ENCODE peak calls at places on chromosomes 3 and 15, in nine cellular contexts. B is psoas muscle; Z is heart left ventricle; P is coronary artery; X is hepatocyte; K is HepG2; Q is OCI-LY7; T is CD4-positive, alpha-beta T cell; C is heart right ventricle. W is an unnamed sample.

GRCh38 chr3:40505599-40506462 is at the start of gene ZNF620:
- DNase-seq in B (peak), Z (peak), P (peak), X (peak), K (peak), Q (peak), T (peak), C (peak), W (peak)

GRCh38 chr3:152768478-152768877 is 66.5 kb upstream of the P2RY1 start:
- DNase-seq in B (no peak), Z (peak), P (no peak), X (no peak), K (no peak), Q (no peak), T (no peak), C (no peak), W (no peak)

GRCh38 chr3:133371181-133371580 is 28.7 kb upstream of the BFSP2 start:
- DNase-seq in B (no peak), Z (no peak), P (peak), X (no peak), K (no peak), Q (no peak), T (no peak), C (no peak), W (no peak)

GRCh38 chr3:46484911-46485696 is 12.7 kb upstream of the RTP3 start:
- DNase-seq in B (no peak), Z (no peak), P (peak), X (peak), K (no peak), Q (no peak), T (no peak), C (no peak), W (no peak)

GRCh38 chr15:88959445-88959844 is 46.3 kb upstream of the MFGE8 start:
- DNase-seq in B (no peak), Z (no peak), P (no peak), X (no peak), K (no peak), Q (no peak), T (no peak), C (no peak), W (no peak)

GRCh38 chr15:99981839-99982658 is 248.8 kb upstream of the LYSMD4 start:
- DNase-seq in B (no peak), Z (no peak), P (no peak), X (no peak), K (no peak), Q (no peak), T (no peak), C (no peak), W (no peak)

GRCh38 chr3:156488771-156489170 is 66.1 kb downstream of the SSR3 start:
- DNase-seq in B (no peak), Z (no peak), P (no peak), X (no peak), K (no peak), Q (no peak), T (no peak), C (no peak), W (no peak)

GRCh38 chr3:111210003-111210699 is 138.5 kb downstream of the NECTIN3 start:
- DNase-seq in B (no peak), Z (no peak), P (no peak), X (no peak), K (no peak), Q (no peak), T (no peak), C (no peak), W (no peak)

GRCh38 chr3:127770671-127771370 is 51.5 kb downstream of the MGLL start:
- DNase-seq in B (peak), Z (no peak), P (no peak), X (no peak), K (no peak), Q (no peak), T (no peak), C (no peak), W (no peak)

GRCh38 chr3:190266915-190267290 is 55.3 kb downstream of the CLDN1 start:
- DNase-seq in B (no peak), Z (no peak), P (no peak), X (no peak), K (no peak), Q (no peak), T (no peak), C (no peak), W (no peak)

GRCh38 chr15:94272251-94272898 is 41.0 kb downstream of the MCTP2 start:
- DNase-seq in B (no peak), Z (no peak), P (no peak), X (no peak), K (no peak), Q (peak), T (no peak), C (no peak), W (peak)

GRCh38 chr3:188296761-188297689 is 143.1 kb downstream of the LPP start:
- DNase-seq in B (no peak), Z (no peak), P (no peak), X (peak), K (peak), Q (peak), T (no peak), C (no peak), W (no peak)

GRCh38 chr15:61118885-61119284 is 110.2 kb downstream of the RORA start:
- DNase-seq in B (no peak), Z (no peak), P (no peak), X (no peak), K (no peak), Q (no peak), T (no peak), C (no peak), W (no peak)
- TF ChIP-seq CTCF in B (peak), Z (no peak), P (no peak), X (no peak), K (peak), Q (peak), T (no peak), C (no peak), W (no peak)

GRCh38 chr3:61935819-61936218 is 374.4 kb downstream of the PTPRG start:
- DNase-seq in B (no peak), Z (no peak), P (no peak), X (no peak), K (no peak), Q (no peak), T (no peak), C (no peak), W (no peak)

GRCh38 chr3:61940241-61940640 is 378.9 kb downstream of the PTPRG start:
- DNase-seq in B (no peak), Z (no peak), P (no peak), X (no peak), K (no peak), Q (no peak), T (no peak), C (no peak), W (no peak)

GRCh38 chr3:61932499-61932898 is 371.1 kb downstream of the PTPRG start:
- DNase-seq in B (no peak), Z (no peak), P (no peak), X (no peak), K (no peak), Q (no peak), T (no peak), C (no peak), W (no peak)

GRCh38 chr3:61938878-61939549 is 377.6 kb downstream of the PTPRG start:
- DNase-seq in B (no peak), Z (no peak), P (no peak), X (no peak), K (no peak), Q (no peak), T (no peak), C (no peak), W (no peak)

GRCh38 chr3:61936344-61936937 is 375.1 kb downstream of the PTPRG start:
- DNase-seq in B (peak), Z (no peak), P (no peak), X (peak), K (peak), Q (peak), T (no peak), C (no peak), W (peak)
- TF ChIP-seq CTCF in B (peak), Z (peak), P (peak), X (peak), K (peak), Q (peak), T (no peak), C (peak), W (peak)

GRCh38 chr15:75921732-75922703 is 18.3 kb downstream of the FBXO22 start:
- DNase-seq in B (peak), Z (peak), P (no peak), X (peak), K (peak), Q (peak), T (no peak), C (no peak), W (no peak)
- TF ChIP-seq CTCF in B (peak), Z (peak), P (no peak), X (peak), K (peak), Q (peak), T (peak), C (peak), W (peak)

GRCh38 chr3:139715736-139716135 is 38.0 kb upstream of the NMNAT3 start:
- DNase-seq in B (no peak), Z (no peak), P (no peak), X (no peak), K (no peak), Q (no peak), T (no peak), C (no peak), W (no peak)

DNA sequence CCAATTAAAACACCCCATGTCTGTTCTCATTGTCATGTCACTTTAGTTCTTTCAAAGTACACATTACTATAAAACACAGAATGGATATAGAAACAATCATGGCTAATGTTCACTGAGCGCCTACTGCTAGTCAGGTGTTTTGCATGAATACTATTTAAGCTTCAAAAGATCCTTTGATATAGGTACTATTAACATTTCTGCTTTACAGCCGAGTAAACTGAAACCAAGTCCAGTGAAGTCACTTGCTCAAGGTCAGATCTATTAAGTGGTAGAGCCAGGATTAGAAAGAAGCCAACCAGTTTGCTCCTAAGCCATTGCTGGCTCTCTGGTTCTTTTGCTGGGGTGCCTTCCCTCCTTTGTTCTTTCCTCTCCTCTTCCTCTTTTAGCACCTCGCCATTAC is 32.4 kb upstream of the NMNAT3 start:
- DNase-seq in B (no peak), Z (no peak), P (no peak), X (peak), K (peak), Q (no peak), T (no peak), C (no peak), W (no peak)
- TF ChIP-seq CTCF in B (no peak), Z (no peak), P (no peak), X (no peak), K (no peak), Q (no peak), T (no peak), C (no peak), W (no peak)

GRCh38 chr3:5290915-5291314 is 103.4 kb downstream of the EDEM1 start:
- DNase-seq in B (no peak), Z (no peak), P (no peak), X (no peak), K (no peak), Q (no peak), T (no peak), C (no peak), W (no peak)
- TF ChIP-seq CTCF in B (no peak), Z (no peak), P (no peak), X (no peak), K (no peak), Q (no peak), T (no peak), C (no peak), W (no peak)

GRCh38 chr3:4979401-4980228 is at the start of gene BHLHE40:
- DNase-seq in B (no peak), Z (peak), P (no peak), X (peak), K (no peak), Q (no peak), T (no peak), C (no peak), W (no peak)

GRCh38 chr3:4978966-4979400 is 254 bp upstream of the BHLHE40 start:
- DNase-seq in B (peak), Z (peak), P (peak), X (peak), K (peak), Q (peak), T (peak), C (peak), W (peak)

GRCh38 chr3:4977001-4977888 is 2.0 kb upstream of the BHLHE40 start:
- DNase-seq in B (peak), Z (peak), P (peak), X (peak), K (peak), Q (no peak), T (peak), C (peak), W (peak)

GRCh38 chr3:4978259-4978965 is 825 bp upstream of the BHLHE40 start:
- DNase-seq in B (peak), Z (peak), P (peak), X (peak), K (peak), Q (peak), T (peak), C (peak), W (peak)

DNA sequence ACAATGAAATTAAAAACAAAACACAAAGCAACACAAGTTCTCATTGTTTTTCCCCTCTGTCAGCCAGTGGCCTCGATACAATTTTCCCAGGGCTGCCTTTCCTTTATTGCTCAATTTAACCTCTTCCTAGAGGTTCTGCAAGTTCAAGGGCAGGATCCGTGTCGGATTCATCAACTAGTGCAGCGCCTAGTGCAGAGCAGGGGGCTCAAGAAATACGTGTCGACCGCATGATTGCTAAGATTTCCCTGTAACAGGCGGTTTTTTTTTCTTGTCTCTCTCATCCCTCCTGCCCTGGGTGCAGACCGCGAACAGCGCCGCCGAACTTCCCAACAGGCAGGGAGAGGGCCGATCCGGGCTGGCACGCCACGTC is 1.4 kb upstream of the BHLHE40 start:
- DNase-seq in B (no peak), Z (no peak), P (no peak), X (no peak), K (no peak), Q (no peak), T (no peak), C (no peak), W (no peak)
- TF ChIP-seq CTCF in B (no peak), Z (no peak), P (no peak), X (no peak), K (no peak), Q (peak), T (no peak), C (no peak), W (no peak)

GRCh38 chr15:80031841-80032240 is 27.6 kb upstream of the ZFAND6 start:
- DNase-seq in B (no peak), Z (peak), P (no peak), X (no peak), K (no peak), Q (no peak), T (no peak), C (no peak), W (no peak)

GRCh38 chr15:80034633-80035032 is 24.8 kb upstream of the ZFAND6 start:
- DNase-seq in B (no peak), Z (no peak), P (no peak), X (no peak), K (no peak), Q (no peak), T (no peak), C (no peak), W (peak)

GRCh38 chr15:80041497-80042253 is 17.8 kb upstream of the ZFAND6 start:
- DNase-seq in B (no peak), Z (no peak), P (no peak), X (no peak), K (no peak), Q (no peak), T (no peak), C (no peak), W (no peak)

DNA sequence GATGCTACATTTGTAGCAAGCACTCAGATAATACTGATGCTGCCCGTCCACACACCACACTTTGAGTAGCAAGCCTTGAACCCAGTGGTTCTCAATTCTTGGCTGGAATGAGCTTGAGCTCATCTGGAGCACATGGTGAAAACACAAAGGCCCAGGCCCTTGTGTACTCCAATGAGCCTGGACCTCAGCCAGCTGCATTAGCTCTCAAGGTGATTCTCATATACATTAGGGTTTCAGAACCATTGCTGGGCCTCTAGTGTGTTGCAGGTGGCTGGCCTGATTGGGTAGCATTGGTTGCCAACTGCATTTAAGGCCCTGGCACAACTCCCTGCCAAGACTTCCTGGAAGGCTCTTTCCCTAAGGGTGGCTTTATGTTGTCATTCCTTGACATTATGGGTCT is 23.4 kb upstream of the ZFAND6 start:
- DNase-seq in B (no peak), Z (no peak), P (no peak), X (no peak), K (no peak), Q (no peak), T (no peak), C (no peak), W (no peak)
- TF ChIP-seq CTCF in B (no peak), Z (no peak), P (no peak), X (no peak), K (no peak), Q (no peak), T (no peak), C (no peak), W (no peak)

DNA sequence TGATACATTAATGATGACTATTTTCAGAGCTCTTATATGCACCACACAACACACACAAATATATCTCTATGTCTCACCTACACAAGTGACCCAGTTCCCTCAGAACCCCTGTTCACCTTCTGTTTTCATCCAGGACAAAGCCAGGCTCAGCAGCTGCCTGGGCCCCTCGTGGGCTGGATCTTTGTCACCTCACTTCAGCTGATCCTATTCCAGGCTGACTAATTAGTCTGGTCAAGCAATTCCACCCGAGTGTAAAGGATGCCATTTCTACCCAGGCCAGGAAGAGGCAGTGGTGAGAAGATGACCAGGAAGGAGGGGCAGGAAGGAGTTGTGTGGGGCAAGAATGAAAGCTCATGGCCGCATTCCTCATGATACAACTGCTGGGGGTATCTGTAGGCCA is 62.3 kb downstream of the DHX30 start:
- DNase-seq in B (no peak), Z (no peak), P (peak), X (no peak), K (no peak), Q (no peak), T (no peak), C (no peak), W (no peak)
- TF ChIP-seq CTCF in B (no peak), Z (no peak), P (no peak), X (no peak), K (peak), Q (peak), T (no peak), C (no peak), W (no peak)

GRCh38 chr3:171514466-171514865 is 54.3 kb upstream of the TNIK start:
- DNase-seq in B (no peak), Z (no peak), P (no peak), X (no peak), K (no peak), Q (no peak), T (no peak), C (no peak), W (no peak)
- TF ChIP-seq CTCF in B (no peak), Z (no peak), P (no peak), X (peak), K (no peak), Q (peak), T (no peak), C (no peak), W (no peak)

W was measured in GM10248.